ENCODE peak calls at places on chromosome 20, in four cellular contexts. V is lower leg skin, Z is heart right ventricle, X is KBM-7. H is an unnamed sample.

GRCh38 chr20:35232575-35232974 is 6.1 kb downstream of the MMP24 start:
- DNase-seq in V (no peak), Z (no peak), X (peak), H (no peak)

GRCh38 chr20:63176035-63176434 is 39.9 kb downstream of the YTHDF1 start:
- DNase-seq in V (no peak), Z (no peak), X (no peak), H (peak)

GRCh38 chr20:20786428-20786827 is 74.0 kb upstream of the RALGAPA2 start:
- DNase-seq in V (no peak), Z (no peak), X (peak), H (no peak)

GRCh38 chr20:56897318-56897962 is 268.3 kb downstream of the TFAP2C start:
- DNase-seq in V (no peak), Z (no peak), X (no peak), H (no peak)

GRCh38 chr20:19110866-19111460 is 101.5 kb upstream of the SLC24A3 start:
- DNase-seq in V (no peak), Z (no peak), X (no peak), H (no peak)

GRCh38 chr20:21570285-21570992 is 56.6 kb upstream of the NKX2-2 start:
- DNase-seq in V (peak), Z (no peak), X (no peak), H (no peak)

GRCh38 chr20:12640255-12640654 is 368.5 kb upstream of the SPTLC3 start:
- DNase-seq in V (no peak), Z (no peak), X (no peak), H (no peak)

GRCh38 chr20:45792513-45793118 is 862 bp downstream of the DNTTIP1 start:
- DNase-seq in V (no peak), Z (no peak), X (peak), H (no peak)

GRCh38 chr20:50393242-50393641 is 116.9 kb upstream of the PTPN1 start:
- DNase-seq in V (no peak), Z (no peak), X (no peak), H (no peak)

GRCh38 chr20:64153410-64153809 is 10.8 kb upstream of the MYT1 start:
- DNase-seq in V (no peak), Z (no peak), X (no peak), H (no peak)

GRCh38 chr20:44087857-44088120 is 99.2 kb downstream of the JPH2 start:
- DNase-seq in V (peak), Z (no peak), X (no peak), H (no peak)

GRCh38 chr20:60066438-60066823 is 108.2 kb downstream of the CDH26 start:
- DNase-seq in V (peak), Z (no peak), X (no peak), H (no peak)

GRCh38 chr20:40233401-40233800 is 455.6 kb downstream of the MAFB start:
- DNase-seq in V (no peak), Z (no peak), X (no peak), H (no peak)

GRCh38 chr20:37650661-37651060 is 43.2 kb upstream of the CTNNBL1 start:
- DNase-seq in V (no peak), Z (no peak), X (no peak), H (no peak)

GRCh38 chr20:37651932-37652331 is 41.9 kb upstream of the CTNNBL1 start:
- DNase-seq in V (no peak), Z (peak), X (peak), H (no peak)

GRCh38 chr20:36113015-36113414 is 41.5 kb upstream of the EPB41L1 start:
- DNase-seq in V (peak), Z (no peak), X (no peak), H (no peak)

GRCh38 chr20:53080969-53081871 is 109.1 kb downstream of the TSHZ2 start:
- DNase-seq in V (no peak), Z (no peak), X (no peak), H (peak)

GRCh38 chr20:33521461-33521860 is 31.6 kb downstream of the CBFA2T2 start:
- DNase-seq in V (no peak), Z (no peak), X (no peak), H (no peak)

GRCh38 chr20:21513181-21513663 is 642 bp downstream of the NKX2-2 start:
- DNase-seq in V (no peak), Z (no peak), X (no peak), H (no peak)

GRCh38 chr20:2834401-2834800 is 6.1 kb downstream of the PCED1A start:
- DNase-seq in V (peak), Z (no peak), X (no peak), H (no peak)

GRCh38 chr20:32050851-32051556 is 1.0 kb upstream of the HCK start:
- DNase-seq in V (peak), Z (peak), X (peak), H (no peak)

GRCh38 chr20:11906626-11907480 is 10.8 kb upstream of the BTBD3 start:
- DNase-seq in V (no peak), Z (no peak), X (no peak), H (no peak)

GRCh38 chr20:4811661-4812181 is 90.0 kb downstream of the PRND start:
- DNase-seq in V (peak), Z (peak), X (peak), H (no peak)

GRCh38 chr20:57274299-57274698 is 7.9 kb upstream of the BMP7 start:
- DNase-seq in V (no peak), Z (no peak), X (no peak), H (no peak)

GRCh38 chr20:37494796-37495195 is 26.3 kb upstream of the NNAT start:
- DNase-seq in V (peak), Z (no peak), X (no peak), H (no peak)

GRCh38 chr20:38751360-38751976 is 3.2 kb downstream of the ACTR5 start:
- DNase-seq in V (peak), Z (no peak), X (peak), H (peak)

GRCh38 chr20:11895832-11896484 is 21.7 kb upstream of the BTBD3 start:
- DNase-seq in V (no peak), Z (no peak), X (no peak), H (no peak)

GRCh38 chr20:2799271-2799670 is 1.2 kb downstream of the CPXM1 start:
- DNase-seq in V (no peak), Z (no peak), X (no peak), H (no peak)

GRCh38 chr20:41171736-41172295 is 34.5 kb downstream of the PLCG1 start:
- DNase-seq in V (peak), Z (no peak), X (no peak), H (no peak)

GRCh38 chr20:32152421-32153155 is 43.1 kb downstream of the TM9SF4 start:
- DNase-seq in V (no peak), Z (no peak), X (no peak), H (peak)

H was measured in hepatocyte.